ENCODE peak calls at places on chromosomes 2 and 18, in four cellular contexts. V is K562, I is H1, S is HepG2. J is an unnamed sample.

GRCh38 chr2:197273485-197273884 is 37.1 kb downstream of the ANKRD44 start:
- DNase-seq in V (no peak), I (no peak), S (no peak), J (no peak)

GRCh38 chr2:32484907-32485306 is 128.1 kb downstream of the BIRC6 start:
- DNase-seq in I (no peak), V (no peak), S (no peak), J (peak; percentile 83)

GRCh38 chr2:178258916-178259315 is 64.6 kb downstream of the OSBPL6 start:
- DNase-seq in V (no peak), I (no peak), S (no peak), J (no peak)

GRCh38 chr2:76870011-76870410 is 652.2 kb downstream of the LRRTM4 start:
- DNase-seq in S (no peak), I (no peak), V (no peak), J (no peak)

GRCh38 chr2:234821946-234822470 is 129.8 kb upstream of the SH3BP4 start:
- DNase-seq in S (no peak), I (no peak), V (no peak), J (no peak)

GRCh38 chr2:9952856-9953503 is 1.5 kb downstream of the GRHL1 start:
- DNase-seq in V (no peak), S (no peak), I (no peak), J (no peak)

GRCh38 chr2:43225093-43225787 is 1.2 kb downstream of the ZFP36L2 start:
- DNase-seq in I (no peak), V (peak; percentile 34), S (no peak), J (no peak)

GRCh38 chr2:196801578-196801977 is 2.1 kb upstream of the GTF3C3 start:
- DNase-seq in S (no peak), I (no peak), V (no peak), J (no peak)

GRCh38 chr18:68152770-68153169 is 562.1 kb downstream of the TMX3 start:
- DNase-seq in I (peak; percentile 41), V (no peak), S (peak; percentile 1), J (no peak)

GRCh38 chr18:23719634-23720201 is 30.5 kb downstream of the LAMA3 start:
- DNase-seq in V (peak; percentile 61), S (peak; percentile 49), I (peak; percentile 46), J (peak; percentile 86)

GRCh38 chr2:241003830-241004564 is 5.6 kb downstream of the SNED1 start:
- DNase-seq in V (no peak), S (no peak), I (no peak), J (no peak)

GRCh38 chr2:240437181-240437860 is 1.9 kb downstream of the GPC1 start:
- DNase-seq in I (no peak), S (no peak), V (no peak), J (no peak)

GRCh38 chr2:219672406-219672805 is 45.0 kb downstream of the SLC4A3 start:
- DNase-seq in S (no peak), I (no peak), V (no peak), J (no peak)

GRCh38 chr18:48947583-48947982 is 3.2 kb downstream of the SMAD7 start:
- DNase-seq in V (no peak), I (no peak), S (no peak), J (no peak)

GRCh38 chr18:4748975-4749374 is 293.9 kb upstream of the DLGAP1 start:
- DNase-seq in I (no peak), V (no peak), S (no peak), J (no peak)

GRCh38 chr2:13091463-13091862 is 374.7 kb downstream of the TRIB2 start:
- DNase-seq in I (no peak), V (no peak), S (no peak), J (no peak)

GRCh38 chr2:172109256-172109655 is 6.6 kb upstream of the DLX2 start:
- DNase-seq in V (no peak), S (no peak), I (no peak), J (no peak)

GRCh38 chr18:56952026-56952425 is 194.9 kb upstream of the BOD1L2 start:
- DNase-seq in S (no peak), V (no peak), I (no peak), J (peak; percentile 9)

GRCh38 chr2:170651603-170652002 is 63.5 kb upstream of the SP5 start:
- DNase-seq in V (no peak), I (no peak), S (no peak), J (no peak)
- TF ChIP-seq RNF2 in V (no peak), I (no peak), S (no peak), J (no peak)

DNA sequence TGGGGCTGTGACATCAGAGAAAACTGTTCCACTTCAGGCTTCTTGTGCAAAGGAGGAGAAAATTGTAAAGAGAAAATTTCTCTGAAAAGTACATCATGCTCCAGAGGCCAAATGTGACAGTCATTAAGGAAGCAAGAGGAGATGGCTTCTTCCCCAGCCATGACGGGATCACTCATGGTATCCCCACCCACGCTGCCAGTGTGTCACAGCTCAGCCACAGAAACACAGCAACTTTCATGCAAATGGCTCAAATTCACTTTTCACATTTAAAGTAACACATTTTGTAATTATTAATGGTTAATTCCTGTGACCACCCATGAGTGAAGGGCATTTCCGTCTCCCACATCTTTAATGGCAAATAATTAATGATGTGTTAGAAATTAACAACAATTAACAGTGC is 385.3 kb upstream of the HNRNPA3 start:
- DNase-seq in V (no peak), S (no peak), I (no peak), J (no peak)
- TF ChIP-seq RNF2 in V (no peak), S (no peak), I (no peak), J (no peak)

GRCh38 chr2:62304429-62305417 is 108.8 kb downstream of the B3GNT2 start:
- DNase-seq in I (no peak), S (peak; percentile 57), V (peak; percentile 78), J (no peak)
- TF ChIP-seq RNF2 in I (no peak), S (no peak), V (peak; percentile 91), J (no peak)

DNA sequence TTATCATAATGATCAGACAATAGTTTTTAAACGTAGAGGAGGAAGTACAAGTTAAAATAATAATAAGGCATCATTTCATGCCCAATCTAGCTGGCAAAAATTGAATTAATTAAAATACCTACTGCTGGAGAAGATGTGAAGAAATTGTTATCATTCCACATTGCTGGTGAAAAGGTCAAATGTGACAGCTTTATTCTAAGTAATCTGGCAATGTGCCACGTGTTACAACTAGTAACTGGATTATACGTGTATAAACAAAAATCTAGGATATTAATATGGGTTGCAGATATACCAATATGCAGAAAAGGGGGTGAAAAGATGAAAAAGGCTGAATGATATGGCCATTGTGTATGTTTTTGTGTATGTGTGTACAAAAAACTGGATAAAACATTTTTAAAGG is 32.4 kb downstream of the SMAD2 start:
- DNase-seq in S (no peak), V (no peak), I (no peak), J (no peak)
- TF ChIP-seq RNF2 in S (no peak), V (no peak), I (no peak), J (no peak)

GRCh38 chr18:12520442-12520992 is 112.8 kb downstream of the PRELID3A start:
- DNase-seq in I (no peak), S (no peak), V (no peak), J (no peak)
- TF ChIP-seq RNF2 in I (no peak), S (no peak), V (no peak), J (no peak)

GRCh38 chr2:37880546-37880945 is 44.5 kb upstream of the RMDN2 start:
- DNase-seq in I (no peak), V (no peak), S (peak; percentile 9), J (no peak)
- TF ChIP-seq RNF2 in I (no peak), V (no peak), S (no peak), J (no peak)

GRCh38 chr18:904135-905090 is at the start of gene ADCYAP1:
- DNase-seq in S (no peak), I (no peak), V (no peak), J (no peak)
- TF ChIP-seq RNF2 in S (no peak), I (peak; percentile 85), V (no peak), J (no peak)

GRCh38 chr2:20622731-20623130 is 28.2 kb downstream of the HS1BP3 start:
- DNase-seq in I (no peak), V (no peak), S (no peak), J (no peak)

GRCh38 chr2:20624156-20624883 is 26.6 kb downstream of the HS1BP3 start:
- DNase-seq in S (no peak), V (no peak), I (no peak), J (no peak)

GRCh38 chr2:20622296-20622686 is 28.6 kb downstream of the HS1BP3 start:
- DNase-seq in S (no peak), V (no peak), I (no peak), J (no peak)

GRCh38 chr2:20623741-20624155 is 27.1 kb downstream of the HS1BP3 start:
- DNase-seq in I (no peak), S (no peak), V (no peak), J (no peak)

GRCh38 chr2:20623241-20623640 is 27.7 kb downstream of the HS1BP3 start:
- DNase-seq in S (no peak), V (no peak), I (no peak), J (no peak)
- TF ChIP-seq RNF2 in S (no peak), V (no peak), I (no peak), J (no peak)

DNA sequence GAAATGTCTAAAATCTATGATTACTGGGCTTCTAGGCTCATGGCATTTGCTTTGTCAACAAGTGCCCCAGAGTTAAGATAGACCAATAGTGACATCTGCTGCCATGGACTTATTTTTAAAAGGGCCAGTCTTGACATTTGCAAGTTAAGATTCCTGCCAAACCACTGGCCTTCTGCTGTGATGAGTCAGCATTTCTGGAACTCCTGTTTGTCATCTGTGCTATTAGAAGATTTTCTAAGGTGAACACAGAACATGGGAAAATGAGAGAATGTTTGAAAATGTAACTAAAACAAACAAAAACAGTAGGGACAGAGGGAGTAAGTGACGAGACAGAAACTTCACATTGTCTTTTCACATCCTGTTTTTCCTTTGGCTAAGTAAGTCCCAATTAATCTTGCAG is 93.7 kb upstream of the WDR75 start:
- DNase-seq in I (no peak), S (peak; percentile 56), V (peak; percentile 25), J (peak; percentile 52)
- TF ChIP-seq RNF2 in I (no peak), S (no peak), V (no peak), J (no peak)

J was measured in A549.